ENCODE peak calls at places on chromosomes 12 and 14, in six cellular contexts. X is RPMI7951; E is fibroblast of mammary gland; N is CD8-positive, alpha-beta memory T cell; Q is sigmoid colon; W is LoVo. K is an unnamed sample.

GRCh38 chr14:39977198-39977597 is 545.0 kb upstream of the FBXO33 start:
- DNase-seq in W (no peak), E (no peak), Q (no peak), N (no peak), X (no peak), K (no peak)

GRCh38 chr14:58298477-58298879 is at the start of gene ARID4A:
- DNase-seq in E (no peak), X (no peak), N (peak; percentile 83), W (peak; percentile 9), Q (peak; percentile 98), K (no peak)

GRCh38 chr14:50335389-50335788 is 23.3 kb downstream of the DMAC2L start:
- DNase-seq in Q (peak; percentile 86), N (no peak), W (no peak), E (peak; percentile 67), X (peak; percentile 79), K (no peak)

GRCh38 chr14:99522934-99523660 is 41.9 kb downstream of the CCNK start:
- DNase-seq in E (no peak), W (no peak), X (no peak), Q (no peak), N (no peak), K (no peak)

GRCh38 chr12:31016057-31016456 is 57.6 kb upstream of the DDX11 start:
- DNase-seq in Q (peak; percentile 36), X (no peak), W (no peak), N (no peak), E (no peak), K (no peak)

GRCh38 chr12:112103758-112104504 is 4.7 kb downstream of the NAA25 start:
- DNase-seq in N (no peak), X (no peak), E (no peak), Q (no peak), W (no peak), K (no peak)

GRCh38 chr12:110841007-110841406 is 5.8 kb upstream of the CCDC63 start:
- DNase-seq in X (no peak), E (no peak), Q (no peak), W (no peak), N (no peak), K (no peak)

GRCh38 chr12:115166698-115167315 is 482.8 kb upstream of the TBX3 start:
- DNase-seq in Q (no peak), N (no peak), W (no peak), E (peak; percentile 55), X (peak; percentile 73), K (no peak)

GRCh38 chr14:57486767-57487379 is 6.8 kb downstream of the CCDC198 start:
- DNase-seq in E (peak; percentile 63), W (peak; percentile 48), X (peak; percentile 39), N (no peak), Q (no peak), K (peak; percentile 49)

GRCh38 chr12:52636189-52636588 is 15.8 kb downstream of the KRT2 start:
- DNase-seq in X (no peak), Q (peak; percentile 25), N (no peak), W (no peak), E (no peak), K (no peak)

GRCh38 chr12:10167588-10167987 is 4.3 kb downstream of the OLR1 start:
- DNase-seq in E (no peak), Q (no peak), X (no peak), W (no peak), N (no peak), K (no peak)

GRCh38 chr12:27542628-27543027 is 18.6 kb downstream of the PPFIBP1 start:
- DNase-seq in Q (no peak), W (no peak), N (no peak), E (peak; percentile 89), X (peak; percentile 89), K (no peak)

GRCh38 chr12:92034858-92035401 is 110.7 kb downstream of the BTG1 start:
- DNase-seq in E (peak; percentile 95), Q (peak; percentile 79), W (peak; percentile 88), N (peak; percentile 11), X (peak; percentile 86), K (peak; percentile 45)

GRCh38 chr12:51591020-51591901 is at the start of gene SCN8A:
- DNase-seq in W (peak; percentile 71), X (peak; percentile 17), Q (no peak), E (peak; percentile 29), N (peak; percentile 38), K (peak; percentile 36)

GRCh38 chr12:120538281-120539156 is 4.4 kb downstream of the RNF10 start:
- DNase-seq in N (no peak), Q (peak; percentile 84), X (peak; percentile 47), E (peak; percentile 61), W (peak; percentile 47), K (peak; percentile 58)

GRCh38 chr12:4214912-4215861 is 58.4 kb upstream of the CCND2 start:
- DNase-seq in X (peak; percentile 18), Q (peak; percentile 78), W (peak; percentile 9), E (no peak), N (no peak), K (no peak)

GRCh38 chr12:104171785-104172563 is 34.0 kb upstream of the NFYB start:
- DNase-seq in Q (no peak), W (no peak), X (no peak), N (no peak), E (no peak), K (no peak)

GRCh38 chr12:91182664-91183455 is at the start of gene DCN:
- DNase-seq in W (no peak), X (no peak), E (peak; percentile 76), Q (no peak), N (no peak), K (no peak)

GRCh38 chr12:50182461-50182860 is 15.3 kb upstream of the CERS5 start:
- DNase-seq in N (no peak), E (no peak), X (no peak), Q (no peak), W (no peak), K (peak; percentile 22)

GRCh38 chr14:50768693-50769092 is 62.3 kb downstream of the NIN start:
- DNase-seq in N (no peak), Q (no peak), E (peak; percentile 75), W (no peak), X (no peak), K (no peak)

GRCh38 chr12:59620326-59620725 is 24.5 kb downstream of the SLC16A7 start:
- DNase-seq in Q (no peak), N (no peak), X (no peak), W (no peak), E (peak; percentile 21), K (no peak)

GRCh38 chr12:12415886-12416285 is 59.0 kb downstream of the BORCS5 start:
- DNase-seq in X (no peak), N (no peak), Q (no peak), E (no peak), W (no peak), K (no peak)

GRCh38 chr12:80189241-80189640 is 89.9 kb downstream of the OTOGL start:
- DNase-seq in E (peak; percentile 87), W (no peak), X (peak; percentile 66), N (no peak), Q (no peak), K (peak; percentile 34)

GRCh38 chr12:97716356-97716755 is 253.8 kb downstream of the RMST start:
- DNase-seq in W (no peak), X (no peak), N (no peak), E (peak; percentile 45), Q (no peak), K (no peak)

GRCh38 chr12:51156366-51156765 is 16.6 kb downstream of the TFCP2 start:
- DNase-seq in E (no peak), X (no peak), W (no peak), Q (no peak), N (no peak), K (no peak)

GRCh38 chr14:50045837-50046236 is 70.5 kb downstream of the VCPKMT start:
- DNase-seq in Q (no peak), N (no peak), E (no peak), W (no peak), X (no peak), K (no peak)

GRCh38 chr12:19150273-19150895 is 20.9 kb downstream of the PLEKHA5 start:
- DNase-seq in X (peak; percentile 20), E (no peak), Q (no peak), W (no peak), N (no peak), K (no peak)